ENCODE peak calls at places on chromosome 17, in four cellular contexts. One of them, this sample, is unnamed.

GRCh38 chr17:65193305-65194293 is 56.4 kb downstream of the RGS9 start:
- DNase-seq in GM04504: no peak
- DNase-seq in fibroblast of mammary gland: no peak
- DNase-seq in stimulated activated CD4-positive, alpha-beta T cell treated with anti-CD3 and anti-CD28 coated beads, Interleukin-1b, Interleukin-23, amount 100 ng/mL, for 1 hour: no peak
- DNase-seq in this sample: no peak

GRCh38 chr17:59370580-59371299 is 39.3 kb downstream of the YPEL2 start:
- DNase-seq in GM04504: no peak
- DNase-seq in fibroblast of mammary gland: no peak
- DNase-seq in stimulated activated CD4-positive, alpha-beta T cell treated with anti-CD3 and anti-CD28 coated beads, Interleukin-1b, Interleukin-23, amount 100 ng/mL, for 1 hour: no peak
- DNase-seq in this sample: no peak

GRCh38 chr17:78133971-78134898 is 3.7 kb downstream of the TMC8 start:
- DNase-seq in GM04504: no peak
- DNase-seq in fibroblast of mammary gland: peak; percentile 25
- DNase-seq in stimulated activated CD4-positive, alpha-beta T cell treated with anti-CD3 and anti-CD28 coated beads, Interleukin-1b, Interleukin-23, amount 100 ng/mL, for 1 hour: peak; percentile 62
- DNase-seq in this sample: no peak

GRCh38 chr17:46003907-46004748 is 5.1 kb downstream of the STH start:
- DNase-seq in GM04504: no peak
- DNase-seq in fibroblast of mammary gland: no peak
- DNase-seq in stimulated activated CD4-positive, alpha-beta T cell treated with anti-CD3 and anti-CD28 coated beads, Interleukin-1b, Interleukin-23, amount 100 ng/mL, for 1 hour: no peak
- DNase-seq in this sample: no peak

GRCh38 chr17:39663340-39663687 is 1.8 kb upstream of the TCAP start:
- DNase-seq in GM04504: no peak
- DNase-seq in fibroblast of mammary gland: no peak
- DNase-seq in stimulated activated CD4-positive, alpha-beta T cell treated with anti-CD3 and anti-CD28 coated beads, Interleukin-1b, Interleukin-23, amount 100 ng/mL, for 1 hour: no peak
- DNase-seq in this sample: no peak

GRCh38 chr17:82384730-82385429 is 13.3 kb downstream of the UTS2R start:
- DNase-seq in GM04504: no peak
- DNase-seq in fibroblast of mammary gland: peak; percentile 75
- DNase-seq in stimulated activated CD4-positive, alpha-beta T cell treated with anti-CD3 and anti-CD28 coated beads, Interleukin-1b, Interleukin-23, amount 100 ng/mL, for 1 hour: no peak
- DNase-seq in this sample: no peak

GRCh38 chr17:72454342-72454741 is 333.5 kb downstream of the SOX9 start:
- DNase-seq in GM04504: no peak
- DNase-seq in fibroblast of mammary gland: no peak
- DNase-seq in stimulated activated CD4-positive, alpha-beta T cell treated with anti-CD3 and anti-CD28 coated beads, Interleukin-1b, Interleukin-23, amount 100 ng/mL, for 1 hour: no peak
- DNase-seq in this sample: no peak

GRCh38 chr17:82690786-82691489 is 7.6 kb downstream of the RAB40B start:
- DNase-seq in GM04504: no peak
- DNase-seq in fibroblast of mammary gland: no peak
- DNase-seq in stimulated activated CD4-positive, alpha-beta T cell treated with anti-CD3 and anti-CD28 coated beads, Interleukin-1b, Interleukin-23, amount 100 ng/mL, for 1 hour: no peak
- DNase-seq in this sample: no peak

GRCh38 chr17:20908373-20909273 is 134.2 kb downstream of the USP22 start:
- DNase-seq in GM04504: peak; percentile 58
- DNase-seq in fibroblast of mammary gland: peak; percentile 65
- DNase-seq in stimulated activated CD4-positive, alpha-beta T cell treated with anti-CD3 and anti-CD28 coated beads, Interleukin-1b, Interleukin-23, amount 100 ng/mL, for 1 hour: peak; percentile 47
- DNase-seq in this sample: no peak

GRCh38 chr17:50244771-50245170 is 29.5 kb upstream of the TMEM92 start:
- DNase-seq in GM04504: no peak
- DNase-seq in fibroblast of mammary gland: no peak
- DNase-seq in stimulated activated CD4-positive, alpha-beta T cell treated with anti-CD3 and anti-CD28 coated beads, Interleukin-1b, Interleukin-23, amount 100 ng/mL, for 1 hour: no peak
- DNase-seq in this sample: no peak

GRCh38 chr17:50843150-50843905 is 7.9 kb downstream of the WFIKKN2 start:
- DNase-seq in GM04504: no peak
- DNase-seq in fibroblast of mammary gland: no peak
- DNase-seq in stimulated activated CD4-positive, alpha-beta T cell treated with anti-CD3 and anti-CD28 coated beads, Interleukin-1b, Interleukin-23, amount 100 ng/mL, for 1 hour: no peak
- DNase-seq in this sample: no peak

GRCh38 chr17:3583456-3583855 is 25.8 kb downstream of the TRPV1 start:
- DNase-seq in GM04504: no peak
- DNase-seq in fibroblast of mammary gland: no peak
- DNase-seq in stimulated activated CD4-positive, alpha-beta T cell treated with anti-CD3 and anti-CD28 coated beads, Interleukin-1b, Interleukin-23, amount 100 ng/mL, for 1 hour: no peak
- DNase-seq in this sample: no peak

GRCh38 chr17:39954876-39955275 is 7.9 kb upstream of the GSDMA start:
- DNase-seq in GM04504: no peak
- DNase-seq in fibroblast of mammary gland: no peak
- DNase-seq in stimulated activated CD4-positive, alpha-beta T cell treated with anti-CD3 and anti-CD28 coated beads, Interleukin-1b, Interleukin-23, amount 100 ng/mL, for 1 hour: no peak
- DNase-seq in this sample: no peak

GRCh38 chr17:71470062-71470461 is 650.8 kb upstream of the SOX9 start:
- DNase-seq in GM04504: no peak
- DNase-seq in fibroblast of mammary gland: no peak
- DNase-seq in stimulated activated CD4-positive, alpha-beta T cell treated with anti-CD3 and anti-CD28 coated beads, Interleukin-1b, Interleukin-23, amount 100 ng/mL, for 1 hour: no peak
- DNase-seq in this sample: no peak

GRCh38 chr17:70124723-70125122 is 44.6 kb upstream of the KCNJ2 start:
- DNase-seq in GM04504: no peak
- DNase-seq in fibroblast of mammary gland: no peak
- DNase-seq in stimulated activated CD4-positive, alpha-beta T cell treated with anti-CD3 and anti-CD28 coated beads, Interleukin-1b, Interleukin-23, amount 100 ng/mL, for 1 hour: no peak
- DNase-seq in this sample: no peak

GRCh38 chr17:7883781-7884386 is 4.7 kb upstream of the CHD3 start:
- DNase-seq in GM04504: no peak
- DNase-seq in fibroblast of mammary gland: peak; percentile 45
- DNase-seq in stimulated activated CD4-positive, alpha-beta T cell treated with anti-CD3 and anti-CD28 coated beads, Interleukin-1b, Interleukin-23, amount 100 ng/mL, for 1 hour: no peak
- DNase-seq in this sample: no peak

GRCh38 chr17:71801301-71801700 is 319.5 kb upstream of the SOX9 start:
- DNase-seq in GM04504: peak; percentile 86
- DNase-seq in fibroblast of mammary gland: peak; percentile 67
- DNase-seq in stimulated activated CD4-positive, alpha-beta T cell treated with anti-CD3 and anti-CD28 coated beads, Interleukin-1b, Interleukin-23, amount 100 ng/mL, for 1 hour: no peak
- DNase-seq in this sample: no peak

GRCh38 chr17:59800530-59800942 is 92.2 kb downstream of the TUBD1 start:
- DNase-seq in GM04504: no peak
- DNase-seq in fibroblast of mammary gland: peak; percentile 25
- DNase-seq in stimulated activated CD4-positive, alpha-beta T cell treated with anti-CD3 and anti-CD28 coated beads, Interleukin-1b, Interleukin-23, amount 100 ng/mL, for 1 hour: no peak
- DNase-seq in this sample: no peak

GRCh38 chr17:37024181-37024637 is 75.5 kb downstream of the AATF start:
- DNase-seq in GM04504: no peak
- DNase-seq in fibroblast of mammary gland: no peak
- DNase-seq in stimulated activated CD4-positive, alpha-beta T cell treated with anti-CD3 and anti-CD28 coated beads, Interleukin-1b, Interleukin-23, amount 100 ng/mL, for 1 hour: no peak
- DNase-seq in this sample: no peak

GRCh38 chr17:61884864-61885263 is 21.5 kb upstream of the BRIP1 start:
- DNase-seq in GM04504: no peak
- DNase-seq in fibroblast of mammary gland: no peak
- DNase-seq in stimulated activated CD4-positive, alpha-beta T cell treated with anti-CD3 and anti-CD28 coated beads, Interleukin-1b, Interleukin-23, amount 100 ng/mL, for 1 hour: no peak
- DNase-seq in this sample: no peak

GRCh38 chr17:63995626-63996025 is 2.5 kb upstream of the PRR29 start:
- DNase-seq in GM04504: no peak
- DNase-seq in fibroblast of mammary gland: no peak
- DNase-seq in stimulated activated CD4-positive, alpha-beta T cell treated with anti-CD3 and anti-CD28 coated beads, Interleukin-1b, Interleukin-23, amount 100 ng/mL, for 1 hour: no peak
- DNase-seq in this sample: no peak

GRCh38 chr17:67666710-67667109 is 51.0 kb upstream of the NOL11 start:
- DNase-seq in GM04504: no peak
- DNase-seq in fibroblast of mammary gland: no peak
- DNase-seq in stimulated activated CD4-positive, alpha-beta T cell treated with anti-CD3 and anti-CD28 coated beads, Interleukin-1b, Interleukin-23, amount 100 ng/mL, for 1 hour: no peak
- DNase-seq in this sample: no peak

GRCh38 chr17:32287804-32288511 is 22.3 kb downstream of the RHBDL3 start:
- DNase-seq in GM04504: no peak
- DNase-seq in fibroblast of mammary gland: no peak
- DNase-seq in stimulated activated CD4-positive, alpha-beta T cell treated with anti-CD3 and anti-CD28 coated beads, Interleukin-1b, Interleukin-23, amount 100 ng/mL, for 1 hour: no peak
- DNase-seq in this sample: no peak

GRCh38 chr17:40937384-40937819 is at the start of gene KRT23:
- DNase-seq in GM04504: no peak
- DNase-seq in fibroblast of mammary gland: no peak
- DNase-seq in stimulated activated CD4-positive, alpha-beta T cell treated with anti-CD3 and anti-CD28 coated beads, Interleukin-1b, Interleukin-23, amount 100 ng/mL, for 1 hour: no peak
- DNase-seq in this sample: no peak

GRCh38 chr17:69857412-69857835 is 217.6 kb upstream of the KCNJ16 start:
- DNase-seq in GM04504: peak; percentile 90
- DNase-seq in fibroblast of mammary gland: peak; percentile 92
- DNase-seq in stimulated activated CD4-positive, alpha-beta T cell treated with anti-CD3 and anti-CD28 coated beads, Interleukin-1b, Interleukin-23, amount 100 ng/mL, for 1 hour: no peak
- DNase-seq in this sample: no peak

GRCh38 chr17:42679492-42680330 is 1.9 kb downstream of the CCR10 start:
- DNase-seq in GM04504: no peak
- DNase-seq in fibroblast of mammary gland: peak; percentile 69
- DNase-seq in stimulated activated CD4-positive, alpha-beta T cell treated with anti-CD3 and anti-CD28 coated beads, Interleukin-1b, Interleukin-23, amount 100 ng/mL, for 1 hour: peak; percentile 47
- DNase-seq in this sample: peak; percentile 49

GRCh38 chr17:57707892-57708291 is 37.2 kb downstream of the CCDC182 start:
- DNase-seq in GM04504: no peak
- DNase-seq in fibroblast of mammary gland: no peak
- DNase-seq in stimulated activated CD4-positive, alpha-beta T cell treated with anti-CD3 and anti-CD28 coated beads, Interleukin-1b, Interleukin-23, amount 100 ng/mL, for 1 hour: no peak
- DNase-seq in this sample: no peak

GRCh38 chr17:34242976-34243731 is 11.9 kb upstream of the CCL2 start:
- DNase-seq in GM04504: no peak
- DNase-seq in fibroblast of mammary gland: no peak
- DNase-seq in stimulated activated CD4-positive, alpha-beta T cell treated with anti-CD3 and anti-CD28 coated beads, Interleukin-1b, Interleukin-23, amount 100 ng/mL, for 1 hour: no peak
- DNase-seq in this sample: no peak

GRCh38 chr17:41464682-41465081 is 2.5 kb downstream of the KRT32 start:
- DNase-seq in GM04504: peak; percentile 95
- DNase-seq in fibroblast of mammary gland: peak; percentile 86
- DNase-seq in stimulated activated CD4-positive, alpha-beta T cell treated with anti-CD3 and anti-CD28 coated beads, Interleukin-1b, Interleukin-23, amount 100 ng/mL, for 1 hour: no peak
- DNase-seq in this sample: peak; percentile 80

GRCh38 chr17:77465358-77466041 is 324.7 kb downstream of the SEC14L1 start:
- DNase-seq in GM04504: no peak
- DNase-seq in fibroblast of mammary gland: peak; percentile 65
- DNase-seq in stimulated activated CD4-positive, alpha-beta T cell treated with anti-CD3 and anti-CD28 coated beads, Interleukin-1b, Interleukin-23, amount 100 ng/mL, for 1 hour: peak; percentile 57
- DNase-seq in this sample: no peak

GRCh38 chr17:63665527-63666214 is 34.3 kb downstream of the LIMD2 start:
- DNase-seq in GM04504: no peak
- DNase-seq in fibroblast of mammary gland: no peak
- DNase-seq in stimulated activated CD4-positive, alpha-beta T cell treated with anti-CD3 and anti-CD28 coated beads, Interleukin-1b, Interleukin-23, amount 100 ng/mL, for 1 hour: no peak
- DNase-seq in this sample: no peak

GRCh38 chr17:82458885-82459424 is 414 bp downstream of the NARF start:
- DNase-seq in GM04504: no peak
- DNase-seq in fibroblast of mammary gland: no peak
- DNase-seq in stimulated activated CD4-positive, alpha-beta T cell treated with anti-CD3 and anti-CD28 coated beads, Interleukin-1b, Interleukin-23, amount 100 ng/mL, for 1 hour: no peak
- DNase-seq in this sample: no peak

GRCh38 chr17:4125552-4125951 is 17.3 kb downstream of the ZZEF1 start:
- DNase-seq in GM04504: no peak
- DNase-seq in fibroblast of mammary gland: no peak
- DNase-seq in stimulated activated CD4-positive, alpha-beta T cell treated with anti-CD3 and anti-CD28 coated beads, Interleukin-1b, Interleukin-23, amount 100 ng/mL, for 1 hour: no peak
- DNase-seq in this sample: no peak

This sample was measured in amniotic stem cell.